ENCODE peak calls at places on chromosomes 3 and 15, in nine cellular contexts. V, N, S, J, Q, O, C, D and F are unnamed samples.

GRCh38 chr3:112087746-112088145 is 1.6 kb downstream of the C3orf52 start:
- DNase-seq in V (no peak), N (no peak), S (no peak), J (no peak), Q (no peak), O (no peak), C (no peak), D (no peak), F (no peak)

GRCh38 chr3:184240384-184241140 is 8.2 kb downstream of the ALG3 start:
- DNase-seq in V (no peak), N (no peak), S (no peak), J (peak), Q (no peak), O (peak), C (no peak), D (peak), F (no peak)

GRCh38 chr15:44873103-44873502 is 83.4 kb upstream of the TERB2 start:
- DNase-seq in V (no peak), N (no peak), S (no peak), J (no peak), Q (no peak), O (no peak), C (no peak), D (no peak), F (no peak)

GRCh38 chr15:98684441-98684840 is 36.1 kb downstream of the IGF1R start:
- DNase-seq in V (no peak), N (peak), S (no peak), J (peak), Q (no peak), O (peak), C (no peak), D (peak), F (peak)

GRCh38 chr3:175777495-175777894 is 918.4 kb downstream of the NAALADL2 start:
- DNase-seq in V (no peak), N (no peak), S (no peak), J (peak), Q (no peak), O (peak), C (no peak), D (peak), F (peak)

GRCh38 chr3:65904016-65904415 is 134.7 kb downstream of the MAGI1 start:
- DNase-seq in V (no peak), N (no peak), S (no peak), J (no peak), Q (no peak), O (no peak), C (no peak), D (no peak), F (no peak)

GRCh38 chr3:152352559-152352958 is 83.8 kb downstream of the MBNL1 start:
- DNase-seq in V (no peak), N (no peak), S (no peak), J (no peak), Q (no peak), O (no peak), C (no peak), D (peak), F (no peak)

GRCh38 chr3:69236808-69237707 is 114.7 kb upstream of the LMOD3 start:
- DNase-seq in V (no peak), N (no peak), S (no peak), J (no peak), Q (no peak), O (peak), C (no peak), D (no peak), F (no peak)

GRCh38 chr15:64029111-64029510 is 17.2 kb downstream of the DAPK2 start:
- DNase-seq in V (no peak), N (no peak), S (no peak), J (no peak), Q (no peak), O (no peak), C (no peak), D (no peak), F (no peak)

GRCh38 chr3:194140520-194141414 is 4.8 kb downstream of the HES1 start:
- DNase-seq in V (no peak), N (no peak), S (peak), J (no peak), Q (peak), O (peak), C (peak), D (peak), F (no peak)

GRCh38 chr3:185823280-185824044 is 1.4 kb downstream of the IGF2BP2 start:
- DNase-seq in V (no peak), N (no peak), S (peak), J (peak), Q (peak), O (peak), C (peak), D (peak), F (peak)

GRCh38 chr3:107404727-107405519 is 27.7 kb downstream of the CCDC54 start:
- DNase-seq in V (no peak), N (peak), S (no peak), J (peak), Q (no peak), O (peak), C (no peak), D (peak), F (peak)

GRCh38 chr3:58386966-58387365 is 46.7 kb downstream of the PDHB start:
- DNase-seq in V (no peak), N (no peak), S (no peak), J (peak), Q (no peak), O (peak), C (no peak), D (peak), F (peak)

GRCh38 chr15:42194502-42194901 is 13.6 kb downstream of the VPS39 start:
- DNase-seq in V (no peak), N (no peak), S (no peak), J (peak), Q (no peak), O (peak), C (no peak), D (peak), F (peak)

GRCh38 chr3:74693216-74693615 is 78.8 kb upstream of the CNTN3 start:
- DNase-seq in V (no peak), N (no peak), S (no peak), J (no peak), Q (no peak), O (no peak), C (no peak), D (no peak), F (peak)

GRCh38 chr15:59296181-59296617 is 76.5 kb downstream of the MYO1E start:
- DNase-seq in V (no peak), N (peak), S (no peak), J (peak), Q (no peak), O (peak), C (peak), D (peak), F (peak)

GRCh38 chr3:66179813-66180212 is 41.0 kb upstream of the SLC25A26 start:
- DNase-seq in V (no peak), N (no peak), S (no peak), J (no peak), Q (no peak), O (peak), C (no peak), D (peak), F (peak)

GRCh38 chr15:25596644-25597562 is 158.1 kb upstream of the UBE3A start:
- DNase-seq in V (no peak), N (no peak), S (no peak), J (no peak), Q (no peak), O (peak), C (no peak), D (no peak), F (no peak)

GRCh38 chr15:47711654-47712053 is 5.7 kb upstream of the SEMA6D start:
- DNase-seq in V (no peak), N (no peak), S (no peak), J (peak), Q (no peak), O (peak), C (no peak), D (peak), F (no peak)

GRCh38 chr3:104549099-104549714 is 817.5 kb upstream of the ALCAM start:
- DNase-seq in V (no peak), N (no peak), S (no peak), J (no peak), Q (no peak), O (peak), C (no peak), D (no peak), F (no peak)

GRCh38 chr15:77769700-77770099 is 137.0 kb upstream of the LINGO1 start:
- DNase-seq in V (no peak), N (no peak), S (no peak), J (no peak), Q (no peak), O (no peak), C (no peak), D (no peak), F (no peak)

GRCh38 chr15:83837946-83838571 is 184.1 kb downstream of the ADAMTSL3 start:
- DNase-seq in V (no peak), N (no peak), S (no peak), J (peak), Q (peak), O (peak), C (no peak), D (peak), F (no peak)

GRCh38 chr15:86743283-86743903 is 663.7 kb downstream of the AGBL1 start:
- DNase-seq in V (peak), N (no peak), S (peak), J (no peak), Q (peak), O (no peak), C (no peak), D (no peak), F (no peak)

GRCh38 chr3:14549256-14549931 is 9.3 kb upstream of the GRIP2 start:
- DNase-seq in V (no peak), N (no peak), S (no peak), J (no peak), Q (no peak), O (no peak), C (no peak), D (peak), F (no peak)

GRCh38 chr3:101574388-101575156 is 592 bp downstream of the PCNP start:
- DNase-seq in V (peak), N (peak), S (no peak), J (peak), Q (peak), O (peak), C (peak), D (peak), F (peak)

GRCh38 chr3:79497447-79498111 is 270.2 kb downstream of the ROBO1 start:
- DNase-seq in V (no peak), N (no peak), S (no peak), J (peak), Q (no peak), O (peak), C (no peak), D (peak), F (no peak)

GRCh38 chr3:193333229-193333628 is 45.3 kb downstream of the ATP13A5 start:
- DNase-seq in V (no peak), N (no peak), S (no peak), J (no peak), Q (no peak), O (no peak), C (no peak), D (no peak), F (no peak)

GRCh38 chr3:106635271-106635670 is 742.0 kb upstream of the CCDC54 start:
- DNase-seq in V (no peak), N (peak), S (no peak), J (peak), Q (no peak), O (peak), C (no peak), D (peak), F (peak)

GRCh38 chr3:15932348-15933300 is 134.8 kb upstream of the ANKRD28 start:
- DNase-seq in V (no peak), N (no peak), S (no peak), J (no peak), Q (no peak), O (no peak), C (no peak), D (no peak), F (no peak)